ENCODE peak calls at places on chromosome 2, in ten cellular contexts. X, W, P, K, T, J, E, N, D and V are unnamed samples.
A peak's percentile ranks its signal among the peaks of the same experiment; 100 is the strongest.

GRCh38 chr2:74653589-74653984 is 460 bp upstream of the SEMA4F start:
- DNase-seq in E (no peak), X (no peak), W (no peak), T (no peak), K (no peak), D (no peak), J (no peak), P (no peak), N (no peak), V (no peak)

GRCh38 chr2:104502904-104503303 is 351.0 kb upstream of the POU3F3 start:
- DNase-seq in D (no peak), X (no peak), T (no peak), P (no peak), J (no peak), E (no peak), K (no peak), N (no peak), W (no peak), V (no peak)

GRCh38 chr2:235543126-235543750 is 49.4 kb downstream of the AGAP1 start:
- DNase-seq in K (peak; percentile 23), W (no peak), T (no peak), E (peak; percentile 26), N (no peak), X (peak; percentile 64), D (no peak), P (peak; percentile 63), J (no peak), V (no peak)

GRCh38 chr2:10688921-10689807 is 611 bp downstream of the NOL10 start:
- DNase-seq in N (peak; percentile 3), E (peak; percentile 69), W (peak; percentile 24), D (peak; percentile 70), T (no peak), X (no peak), J (peak; percentile 29), P (peak; percentile 29), K (peak; percentile 18), V (no peak)

GRCh38 chr2:118980022-118980421 is 38.0 kb downstream of the MARCO start:
- DNase-seq in K (no peak), W (no peak), X (no peak), N (no peak), J (no peak), P (no peak), D (no peak), E (no peak), T (no peak), V (no peak)

GRCh38 chr2:215396595-215397313 is 39.1 kb downstream of the FN1 start:
- DNase-seq in N (peak; percentile 84), W (no peak), D (no peak), K (no peak), X (no peak), T (no peak), E (no peak), J (no peak), P (no peak), V (no peak)

GRCh38 chr2:73830871-73831401 is 2.2 kb downstream of the STAMBP start:
- DNase-seq in J (no peak), X (no peak), W (no peak), N (peak; percentile 82), D (no peak), K (no peak), E (no peak), T (no peak), P (no peak), V (no peak)

GRCh38 chr2:72951303-72952095 is 34.2 kb downstream of the EMX1 start:
- DNase-seq in N (no peak), D (no peak), P (no peak), E (peak; percentile 33), W (no peak), K (peak; percentile 93), J (no peak), X (peak; percentile 92), T (no peak), V (no peak)

DNA sequence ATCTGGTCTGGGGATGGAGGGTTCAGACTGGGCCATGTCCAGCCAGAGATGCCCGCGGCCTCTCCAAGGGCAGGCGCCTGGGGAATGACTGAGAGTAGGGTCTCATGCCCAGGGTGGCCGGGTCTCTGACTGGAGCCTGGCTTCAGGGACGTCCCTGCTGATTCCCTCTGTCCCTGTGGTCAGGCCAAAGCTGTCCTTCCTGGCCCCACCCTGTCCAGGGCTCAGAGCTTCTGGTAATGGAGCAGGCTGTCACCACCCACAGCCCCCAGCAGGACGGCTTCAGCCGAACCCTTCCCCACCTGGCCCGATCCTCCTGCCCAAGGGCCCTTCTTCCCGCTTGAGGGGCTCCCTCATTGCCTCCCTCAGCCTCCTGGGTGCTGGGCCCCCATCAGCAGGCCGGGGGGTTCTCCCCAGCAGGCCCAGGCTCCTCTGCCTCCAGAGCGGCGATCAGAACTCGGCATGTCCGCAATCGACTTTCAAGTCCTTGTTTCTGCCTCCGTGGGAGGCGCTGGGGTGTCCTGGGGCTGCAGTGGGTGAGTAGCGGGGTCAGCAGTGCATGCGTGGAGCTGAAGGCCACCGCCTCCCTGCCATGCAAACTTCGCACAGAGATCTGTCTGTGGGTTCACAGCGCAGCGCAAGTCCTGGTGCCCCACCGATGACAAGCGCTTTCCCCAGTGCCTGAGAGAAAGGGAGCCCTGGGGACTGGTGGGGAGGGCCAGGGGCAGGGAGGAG is 18.3 kb downstream of the RAMP1 start:
- DNase-seq in D (no peak), E (peak; percentile 47), P (no peak), W (no peak), T (no peak), J (no peak), K (no peak), N (no peak), X (peak; percentile 41), V (no peak)
- H3K4me1 ChIP-seq in D (no peaks in the 10 kb centered on the region), E (no peaks in the 10 kb centered on the region), P (peaks cover 52% of the 10 kb centered on the region), W (peaks cover 58% of the 10 kb centered on the region), T (no peaks in the 10 kb centered on the region), J (peaks cover 10% of the 10 kb centered on the region), K (no peaks in the 10 kb centered on the region), N (no peaks in the 10 kb centered on the region), X (no peaks in the 10 kb centered on the region), V (no peaks in the 10 kb centered on the region)

DNA sequence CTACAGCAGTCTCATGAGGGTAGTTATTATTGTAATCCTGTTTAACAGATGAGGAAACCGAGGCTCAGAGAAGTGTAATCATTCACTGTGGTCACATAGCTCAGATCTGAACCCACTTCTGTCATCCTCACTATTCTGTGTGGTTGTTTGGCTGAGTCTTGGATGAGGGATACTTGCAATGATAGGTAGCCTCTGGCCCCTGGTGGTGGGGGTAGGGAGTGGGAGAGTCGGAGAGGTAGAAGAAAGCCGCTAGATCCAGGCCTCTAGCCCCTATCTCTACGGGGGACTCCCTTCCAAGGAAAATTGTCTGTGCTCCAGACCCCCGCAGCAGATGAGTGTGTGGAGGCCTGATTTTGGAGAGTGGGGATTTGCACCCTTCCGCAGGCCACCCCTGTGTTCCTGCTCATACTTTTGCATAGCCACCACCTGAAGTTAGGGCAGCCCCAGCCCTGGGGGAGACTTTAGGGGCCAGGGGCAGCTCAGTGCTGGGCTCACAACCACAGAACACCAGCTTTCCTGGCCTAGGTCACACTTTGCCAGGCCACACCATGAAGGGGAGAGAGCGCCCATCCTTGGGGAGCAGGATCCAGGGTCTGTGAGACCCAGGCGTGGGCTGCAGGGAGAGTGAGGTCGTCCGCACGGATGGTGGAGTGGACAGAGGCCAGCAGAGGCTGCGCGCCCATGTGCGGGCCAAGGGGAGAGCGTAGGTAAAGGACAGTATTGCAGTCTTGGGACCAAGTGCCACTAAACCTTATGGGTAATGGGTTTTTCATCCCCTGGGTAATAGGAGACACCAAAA is 148.1 kb downstream of the GLI2 start:
- DNase-seq in T (no peak), K (peak; percentile 67), N (no peak), J (peak; percentile 35), W (no peak), D (no peak), X (peak; percentile 80), P (no peak), E (no peak), V (no peak)
- TF ChIP-seq CTCF in T (no peak), K (peak; percentile 49), N (no peak), J (peak; percentile 36), W (no peak), D (no peak), X (peak; percentile 72), P (no peak), E (no peak), V (no peak)

DNA sequence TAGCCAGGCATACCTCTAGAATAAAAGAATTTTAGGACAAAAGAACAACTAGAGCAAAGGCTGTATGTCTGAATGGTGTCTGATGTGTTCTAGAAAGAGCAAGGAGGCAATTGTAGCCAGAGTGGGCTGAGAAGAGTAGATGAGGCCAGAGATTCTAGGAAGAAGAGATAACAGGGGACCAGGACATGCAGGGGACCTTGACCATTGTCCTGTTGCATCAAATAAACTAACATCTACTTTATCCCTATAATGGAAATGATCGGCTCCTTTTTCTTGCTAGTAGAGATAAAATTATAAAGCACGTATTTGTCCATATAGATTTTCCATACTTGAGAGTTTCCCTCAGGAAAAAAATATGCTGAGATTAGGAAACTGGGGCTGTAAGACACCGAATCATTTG is 2.6 kb downstream of the ACADL start:
- DNase-seq in T (no peak), P (no peak), E (no peak), K (no peak), D (no peak), J (no peak), N (no peak), W (no peak), X (no peak), V (no peak)
- H3K4me3 ChIP-seq in T (no peak overlapping the region), P (no peak overlapping the region), E (no peak overlapping the region), K (no peak overlapping the region), D (no peak overlapping the region), J (no peak overlapping the region), N (no peak overlapping the region), W (no peak overlapping the region), X (no peak overlapping the region), V (no peak overlapping the region)

GRCh38 chr2:60821587-60822302 is 59.6 kb upstream of the REL start:
- DNase-seq in P (no peak), T (no peak), W (no peak), X (no peak), D (no peak), E (no peak), K (no peak), N (no peak), J (no peak), V (no peak)

GRCh38 chr2:60819155-60819862 is 62.1 kb upstream of the REL start:
- DNase-seq in P (peak; percentile 41), D (no peak), J (no peak), X (no peak), W (no peak), K (no peak), N (no peak), E (no peak), T (no peak), V (no peak)

GRCh38 chr2:60821133-60821469 is 60.3 kb upstream of the REL start:
- DNase-seq in X (no peak), E (no peak), J (no peak), N (no peak), T (no peak), D (no peak), P (no peak), W (no peak), K (no peak), V (no peak)

GRCh38 chr2:60819936-60820335 is 61.4 kb upstream of the REL start:
- DNase-seq in E (no peak), N (no peak), K (no peak), W (no peak), J (no peak), T (no peak), D (no peak), X (no peak), P (no peak), V (no peak)

DNA sequence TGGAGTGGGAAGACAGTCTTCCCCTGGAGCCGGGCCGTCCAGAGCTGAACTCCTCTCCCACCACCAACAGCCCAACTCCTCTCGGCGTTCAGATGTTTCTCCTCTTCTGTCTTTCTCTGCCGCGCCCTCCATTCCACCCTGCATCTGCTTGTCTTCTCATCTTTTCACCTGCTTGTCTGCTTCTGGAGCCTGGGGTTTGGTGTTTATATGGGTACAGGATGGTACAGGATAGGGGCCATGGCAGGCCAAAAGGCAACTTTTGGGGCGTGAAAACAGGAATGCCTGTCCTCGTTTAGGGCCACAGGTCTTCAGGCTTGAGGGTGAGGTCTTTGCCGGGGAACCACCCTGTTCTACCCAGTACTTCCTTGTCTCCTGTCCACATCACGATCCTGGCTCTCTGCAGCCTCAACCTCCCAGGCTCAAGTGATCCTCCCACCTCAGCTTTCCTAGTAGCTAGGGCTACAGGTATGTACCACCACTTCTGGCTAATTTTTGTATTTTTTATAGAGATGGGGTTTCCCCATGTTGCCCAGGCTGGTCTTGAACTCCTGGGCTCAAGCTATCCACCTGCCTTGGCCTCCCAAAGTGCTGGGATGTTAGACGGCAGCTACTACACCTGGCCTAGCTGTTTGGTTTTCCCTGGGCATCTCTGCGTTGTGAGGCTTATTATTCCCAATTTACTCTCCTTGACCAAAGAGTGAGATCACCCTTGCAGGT is 60.8 kb upstream of the REL start:
- DNase-seq in J (no peak), D (no peak), N (no peak), W (no peak), E (no peak), K (no peak), X (no peak), T (no peak), P (no peak), V (no peak)
- H3K4me1 ChIP-seq in J (peaks cover 2% of the 10 kb centered on the region), D (no peaks in the 10 kb centered on the region), N (no peaks in the 10 kb centered on the region), W (no peaks in the 10 kb centered on the region), E (no peaks in the 10 kb centered on the region), K (no peaks in the 10 kb centered on the region), X (no peaks in the 10 kb centered on the region), T (no peaks in the 10 kb centered on the region), P (no peaks in the 10 kb centered on the region), V (no peaks in the 10 kb centered on the region)